ENCODE peak calls at places on chromosomes 1 and 21, in five cellular contexts. One of them, this sample, is unnamed.

GRCh38 chr1:26961826-26962225 is 1.6 kb upstream of the KDF1 start:
- DNase-seq in PC-3: peak
- DNase-seq in lower lobe of right lung: no peak
- DNase-seq in suprapubic skin: no peak
- DNase-seq in left ventricle myocardium inferior: no peak
- DNase-seq in this sample: peak

GRCh38 chr1:209989525-209989924 is 51.5 kb downstream of the SYT14 start:
- DNase-seq in PC-3: peak
- DNase-seq in lower lobe of right lung: no peak
- DNase-seq in suprapubic skin: no peak
- DNase-seq in left ventricle myocardium inferior: no peak
- DNase-seq in this sample: peak

GRCh38 chr1:234396871-234397270 is 23.6 kb downstream of the COA6 start:
- DNase-seq in PC-3: no peak
- DNase-seq in lower lobe of right lung: no peak
- DNase-seq in suprapubic skin: no peak
- DNase-seq in left ventricle myocardium inferior: no peak
- DNase-seq in this sample: no peak

GRCh38 chr1:81799939-81800740 is 594 bp upstream of the ADGRL2 start:
- DNase-seq in PC-3: no peak
- DNase-seq in lower lobe of right lung: peak
- DNase-seq in suprapubic skin: no peak
- DNase-seq in left ventricle myocardium inferior: peak
- DNase-seq in this sample: peak

GRCh38 chr1:3909615-3910014 is 9.5 kb upstream of the C1orf174 start:
- DNase-seq in PC-3: no peak
- DNase-seq in lower lobe of right lung: peak
- DNase-seq in suprapubic skin: peak
- DNase-seq in left ventricle myocardium inferior: no peak
- DNase-seq in this sample: no peak

GRCh38 chr21:35509004-35509704 is 460.1 kb upstream of the RUNX1 start:
- DNase-seq in PC-3: no peak
- DNase-seq in lower lobe of right lung: no peak
- DNase-seq in suprapubic skin: no peak
- DNase-seq in left ventricle myocardium inferior: no peak
- DNase-seq in this sample: no peak

GRCh38 chr1:59076612-59077011 is 220.3 kb upstream of the FGGY start:
- DNase-seq in PC-3: peak
- DNase-seq in lower lobe of right lung: no peak
- DNase-seq in suprapubic skin: no peak
- DNase-seq in left ventricle myocardium inferior: no peak
- DNase-seq in this sample: peak

GRCh38 chr1:217115404-217116380 is 392.5 kb upstream of the ESRRG start:
- DNase-seq in PC-3: no peak
- DNase-seq in lower lobe of right lung: no peak
- DNase-seq in suprapubic skin: no peak
- DNase-seq in left ventricle myocardium inferior: no peak
- DNase-seq in this sample: no peak

GRCh38 chr1:28508435-28508754 is 2.6 kb downstream of the RCC1 start:
- DNase-seq in PC-3: no peak
- DNase-seq in lower lobe of right lung: no peak
- DNase-seq in suprapubic skin: no peak
- DNase-seq in left ventricle myocardium inferior: no peak
- DNase-seq in this sample: no peak

GRCh38 chr21:35606136-35606535 is 454.2 kb downstream of the SETD4 start:
- DNase-seq in PC-3: no peak
- DNase-seq in lower lobe of right lung: no peak
- DNase-seq in suprapubic skin: no peak
- DNase-seq in left ventricle myocardium inferior: no peak
- DNase-seq in this sample: no peak

GRCh38 chr1:150763018-150763417 is 2.6 kb downstream of the CTSS start:
- DNase-seq in PC-3: no peak
- DNase-seq in lower lobe of right lung: no peak
- DNase-seq in suprapubic skin: no peak
- DNase-seq in left ventricle myocardium inferior: no peak
- DNase-seq in this sample: no peak

GRCh38 chr1:64514197-64514765 is 44.4 kb downstream of the CACHD1 start:
- DNase-seq in PC-3: no peak
- DNase-seq in lower lobe of right lung: no peak
- DNase-seq in suprapubic skin: no peak
- DNase-seq in left ventricle myocardium inferior: no peak
- DNase-seq in this sample: peak

GRCh38 chr1:235417101-235417697 is 50.0 kb downstream of the TBCE start:
- DNase-seq in PC-3: peak
- DNase-seq in lower lobe of right lung: no peak
- DNase-seq in suprapubic skin: no peak
- DNase-seq in left ventricle myocardium inferior: no peak
- DNase-seq in this sample: peak

GRCh38 chr1:215003686-215004085 is 78.9 kb upstream of the KCNK2 start:
- DNase-seq in PC-3: no peak
- DNase-seq in lower lobe of right lung: no peak
- DNase-seq in suprapubic skin: no peak
- DNase-seq in left ventricle myocardium inferior: no peak
- DNase-seq in this sample: no peak

GRCh38 chr1:220224033-220224432 is 48.2 kb downstream of the RAB3GAP2 start:
- DNase-seq in PC-3: no peak
- DNase-seq in lower lobe of right lung: no peak
- DNase-seq in suprapubic skin: no peak
- DNase-seq in left ventricle myocardium inferior: no peak
- DNase-seq in this sample: no peak

GRCh38 chr21:42381347-42381984 is 14.4 kb downstream of the TMPRSS3 start:
- DNase-seq in PC-3: peak
- DNase-seq in lower lobe of right lung: peak
- DNase-seq in suprapubic skin: no peak
- DNase-seq in left ventricle myocardium inferior: no peak
- DNase-seq in this sample: peak

GRCh38 chr1:108695515-108695914 is 3.4 kb downstream of the PRPF38B start:
- DNase-seq in PC-3: no peak
- DNase-seq in lower lobe of right lung: no peak
- DNase-seq in suprapubic skin: no peak
- DNase-seq in left ventricle myocardium inferior: no peak
- DNase-seq in this sample: no peak

GRCh38 chr1:108704501-108704900 is 8.2 kb upstream of the FNDC7 start:
- DNase-seq in PC-3: peak
- DNase-seq in lower lobe of right lung: no peak
- DNase-seq in suprapubic skin: no peak
- DNase-seq in left ventricle myocardium inferior: no peak
- DNase-seq in this sample: peak

GRCh38 chr1:108701176-108701849 is 9.2 kb downstream of the PRPF38B start:
- DNase-seq in PC-3: no peak
- DNase-seq in lower lobe of right lung: no peak
- DNase-seq in suprapubic skin: no peak
- DNase-seq in left ventricle myocardium inferior: no peak
- DNase-seq in this sample: no peak

GRCh38 chr1:108703939-108704338 is 8.8 kb upstream of the FNDC7 start:
- DNase-seq in PC-3: peak
- DNase-seq in lower lobe of right lung: no peak
- DNase-seq in suprapubic skin: no peak
- DNase-seq in left ventricle myocardium inferior: no peak
- DNase-seq in this sample: no peak

DNA sequence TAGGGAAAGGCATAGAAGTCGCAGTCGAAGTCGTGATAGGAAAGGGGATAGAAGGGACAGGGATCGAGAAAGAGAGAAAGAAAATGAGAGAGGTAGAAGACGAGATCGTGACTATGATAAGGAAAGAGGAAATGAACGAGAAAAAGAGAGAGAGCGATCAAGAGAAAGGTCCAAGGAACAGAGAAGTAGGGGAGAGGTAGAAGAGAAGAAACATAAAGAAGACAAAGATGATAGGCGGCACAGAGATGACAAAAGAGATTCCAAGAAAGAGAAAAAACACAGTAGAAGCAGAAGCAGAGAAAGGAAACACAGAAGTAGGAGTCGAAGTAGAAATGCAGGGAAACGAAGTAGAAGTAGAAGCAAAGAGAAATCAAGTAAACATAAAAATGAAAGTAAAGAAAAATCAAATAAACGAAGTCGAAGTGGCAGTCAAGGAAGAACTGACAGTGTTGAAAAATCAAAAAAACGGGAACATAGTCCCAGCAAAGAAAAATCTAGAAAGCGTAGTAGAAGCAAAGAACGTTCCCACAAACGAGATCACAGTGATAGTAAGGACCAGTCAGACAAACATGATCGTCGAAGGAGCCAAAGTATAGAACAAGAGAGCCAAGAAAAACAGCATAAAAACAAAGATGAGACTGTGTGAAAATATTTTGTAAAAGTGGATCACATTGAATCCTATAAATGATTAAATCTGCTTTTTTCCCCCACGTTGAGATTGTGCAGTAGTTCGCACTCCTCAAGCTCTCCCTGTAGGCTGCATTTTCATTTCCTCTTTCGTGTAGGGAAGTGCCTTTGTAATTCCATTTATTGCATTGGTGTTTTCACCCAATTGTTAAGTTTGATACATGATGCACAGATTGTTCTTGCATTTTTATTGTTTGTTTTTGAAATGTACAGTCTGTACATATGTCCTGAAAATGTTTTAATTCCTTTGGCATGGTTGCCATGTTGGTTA is 7.5 kb downstream of the PRPF38B start:
- DNase-seq in PC-3: no peak
- DNase-seq in lower lobe of right lung: no peak
- DNase-seq in suprapubic skin: no peak
- DNase-seq in left ventricle myocardium inferior: no peak
- DNase-seq in this sample: no peak
- H3K4me3 ChIP-seq in PC-3: no peak
- H3K4me3 ChIP-seq in lower lobe of right lung: no peak
- H3K4me3 ChIP-seq in suprapubic skin: no peak
- H3K4me3 ChIP-seq in left ventricle myocardium inferior: no peak
- H3K4me3 ChIP-seq in this sample: no peak

GRCh38 chr1:35033346-35033745 is 1.6 kb upstream of the ZMYM6 start:
- DNase-seq in PC-3: no peak
- DNase-seq in lower lobe of right lung: no peak
- DNase-seq in suprapubic skin: no peak
- DNase-seq in left ventricle myocardium inferior: no peak
- DNase-seq in this sample: no peak

GRCh38 chr1:35032384-35032739 is 617 bp upstream of the ZMYM6 start:
- DNase-seq in PC-3: no peak
- DNase-seq in lower lobe of right lung: no peak
- DNase-seq in suprapubic skin: no peak
- DNase-seq in left ventricle myocardium inferior: no peak
- DNase-seq in this sample: no peak

GRCh38 chr1:35030338-35031102 is 1.2 kb downstream of the ZMYM6 start:
- DNase-seq in PC-3: no peak
- DNase-seq in lower lobe of right lung: no peak
- DNase-seq in suprapubic skin: no peak
- DNase-seq in left ventricle myocardium inferior: no peak
- DNase-seq in this sample: no peak

GRCh38 chr1:35031103-35031452 is 667 bp downstream of the ZMYM6 start:
- DNase-seq in PC-3: peak
- DNase-seq in lower lobe of right lung: no peak
- DNase-seq in suprapubic skin: no peak
- DNase-seq in left ventricle myocardium inferior: no peak
- DNase-seq in this sample: peak

DNA sequence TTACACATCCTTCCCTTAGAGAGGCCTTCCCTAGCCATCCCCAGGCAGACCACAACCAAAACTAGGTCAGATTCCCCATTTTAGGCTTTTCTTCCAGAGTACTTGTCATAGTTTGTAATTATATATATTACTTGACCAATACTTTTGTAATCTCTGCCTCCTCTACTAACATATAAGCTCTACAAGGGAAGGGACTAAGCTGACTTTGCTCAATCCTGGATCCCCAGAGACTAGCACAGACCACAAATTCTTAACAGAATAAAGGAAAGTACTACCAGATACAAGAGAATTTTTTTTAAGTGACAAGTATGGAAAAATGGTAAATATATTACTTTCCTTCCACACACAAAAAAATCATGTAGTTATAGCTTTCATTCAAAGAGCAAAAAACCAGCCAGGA is 2.0 kb downstream of the ZMYM6 start:
- DNase-seq in PC-3: no peak
- DNase-seq in lower lobe of right lung: no peak
- DNase-seq in suprapubic skin: no peak
- DNase-seq in left ventricle myocardium inferior: no peak
- DNase-seq in this sample: peak
- H3K4me3 ChIP-seq in PC-3: peak
- H3K4me3 ChIP-seq in lower lobe of right lung: peak
- H3K4me3 ChIP-seq in suprapubic skin: peak
- H3K4me3 ChIP-seq in left ventricle myocardium inferior: peak
- H3K4me3 ChIP-seq in this sample: no peak

GRCh38 chr1:22053861-22054770 is 1.6 kb downstream of the CDC42 start:
- DNase-seq in PC-3: no peak
- DNase-seq in lower lobe of right lung: no peak
- DNase-seq in suprapubic skin: peak
- DNase-seq in left ventricle myocardium inferior: no peak
- DNase-seq in this sample: peak

GRCh38 chr1:22053018-22053860 is 730 bp downstream of the CDC42 start:
- DNase-seq in PC-3: peak
- DNase-seq in lower lobe of right lung: peak
- DNase-seq in suprapubic skin: peak
- DNase-seq in left ventricle myocardium inferior: peak
- DNase-seq in this sample: peak

GRCh38 chr1:22052115-22053017 is at the start of gene CDC42:
- DNase-seq in PC-3: peak
- DNase-seq in lower lobe of right lung: peak
- DNase-seq in suprapubic skin: peak
- DNase-seq in left ventricle myocardium inferior: peak
- DNase-seq in this sample: peak

GRCh38 chr1:22050330-22050729 is 2.2 kb upstream of the CDC42 start:
- DNase-seq in PC-3: no peak
- DNase-seq in lower lobe of right lung: no peak
- DNase-seq in suprapubic skin: no peak
- DNase-seq in left ventricle myocardium inferior: no peak
- DNase-seq in this sample: no peak

DNA sequence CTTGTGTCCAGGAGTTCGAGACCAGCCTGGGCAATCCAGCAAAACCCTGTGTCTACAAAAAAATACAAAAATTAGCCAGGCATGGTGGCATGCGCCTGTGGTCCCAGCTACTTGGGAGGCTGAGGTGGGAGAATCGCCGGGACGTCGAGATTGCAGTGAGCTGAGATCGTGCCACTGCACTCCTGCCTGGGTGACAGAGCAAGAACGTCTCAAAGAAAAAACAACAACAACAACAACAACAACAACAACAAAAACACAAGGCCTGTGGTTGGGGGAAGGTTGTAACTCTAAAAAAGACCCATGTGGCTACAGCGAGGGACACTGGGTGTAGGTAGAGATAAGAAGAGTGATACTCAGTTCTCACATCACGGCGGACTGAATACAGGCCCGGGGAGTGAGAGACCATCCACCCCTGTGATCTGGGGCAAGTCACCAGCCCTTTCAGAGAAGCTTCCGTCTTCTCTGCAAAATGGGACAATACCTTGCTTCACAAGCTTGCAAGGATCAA is 848 bp upstream of the CDC42 start:
- DNase-seq in PC-3: no peak
- DNase-seq in lower lobe of right lung: no peak
- DNase-seq in suprapubic skin: no peak
- DNase-seq in left ventricle myocardium inferior: no peak
- DNase-seq in this sample: no peak
- H3K4me3 ChIP-seq in PC-3: peak
- H3K4me3 ChIP-seq in lower lobe of right lung: no peak
- H3K4me3 ChIP-seq in suprapubic skin: no peak
- H3K4me3 ChIP-seq in left ventricle myocardium inferior: peak
- H3K4me3 ChIP-seq in this sample: no peak

DNA sequence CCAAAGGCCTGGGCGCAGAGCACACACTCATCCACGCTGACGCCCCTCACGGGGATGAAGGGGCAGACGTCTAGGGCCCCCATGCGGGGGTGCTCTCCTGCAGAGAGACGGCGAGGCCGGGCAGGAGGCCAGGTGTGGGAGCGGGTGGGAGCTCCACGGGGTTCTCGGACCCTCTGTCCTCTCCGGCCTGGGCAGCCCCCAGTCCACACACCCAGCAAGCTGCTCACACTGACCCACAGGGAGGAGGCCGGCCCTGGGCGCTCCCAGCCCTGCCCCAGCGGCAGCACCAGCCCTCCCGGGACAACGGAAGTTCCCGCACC is 2.5 kb downstream of the FTCD start:
- DNase-seq in PC-3: no peak
- DNase-seq in lower lobe of right lung: no peak
- DNase-seq in suprapubic skin: peak
- DNase-seq in left ventricle myocardium inferior: no peak
- DNase-seq in this sample: no peak
- H3K4me3 ChIP-seq in PC-3: no peak
- H3K4me3 ChIP-seq in lower lobe of right lung: peak
- H3K4me3 ChIP-seq in suprapubic skin: no peak
- H3K4me3 ChIP-seq in left ventricle myocardium inferior: peak
- H3K4me3 ChIP-seq in this sample: peak